ENCODE peak calls at places on chromosomes 12 and 14, in six cellular contexts. D is lower lobe of right lung, G is hepatocyte, E is bronchial epithelial cell, H is activated gamma-delta T cell, I is GM20000. V is an unnamed sample.
A peak's percentile ranks its signal among the peaks of the same experiment; 100 is the strongest.

GRCh38 chr12:102824218-102824835 is 92.7 kb downstream of the PAH start:
- DNase-seq in D (peak; percentile 47), I (peak; percentile 22), G (peak; percentile 83), H (no peak), E (peak; percentile 4), V (no peak)

GRCh38 chr12:123892180-123892559 is 80.5 kb downstream of the CCDC92 start:
- DNase-seq in I (no peak), E (no peak), G (no peak), D (no peak), H (no peak), V (no peak)

GRCh38 chr14:72792051-72792788 is 101.7 kb downstream of the DPF3 start:
- DNase-seq in E (no peak), D (no peak), H (no peak), G (no peak), I (no peak), V (no peak)

GRCh38 chr12:6977653-6978052 is 6.9 kb downstream of the EMG1 start:
- DNase-seq in H (no peak), E (no peak), D (no peak), I (no peak), G (no peak), V (no peak)

GRCh38 chr12:52608826-52609630 is 7.8 kb upstream of the KRT72 start:
- DNase-seq in I (no peak), H (no peak), E (no peak), G (no peak), D (no peak), V (no peak)

GRCh38 chr12:112796067-112796466 is 4.5 kb downstream of the RPH3A start:
- DNase-seq in I (no peak), D (no peak), H (no peak), G (no peak), E (peak; percentile 3), V (no peak)

GRCh38 chr12:124780336-124780735 is 83.3 kb downstream of the SCARB1 start:
- DNase-seq in D (no peak), G (no peak), H (no peak), I (no peak), E (no peak), V (no peak)

GRCh38 chr12:115871714-115872113 is 405.8 kb downstream of the MED13L start:
- DNase-seq in H (no peak), D (no peak), E (peak; percentile 7), I (peak; percentile 27), G (peak; percentile 49), V (no peak)

GRCh38 chr12:116372815-116373214 is 95.3 kb upstream of the MED13L start:
- DNase-seq in I (no peak), H (no peak), D (no peak), G (no peak), E (no peak), V (no peak)

GRCh38 chr14:72739446-72740405 is 154.2 kb downstream of the DPF3 start:
- DNase-seq in I (no peak), E (no peak), H (no peak), G (no peak), D (no peak), V (no peak)

GRCh38 chr12:79407671-79408622 is 282.8 kb downstream of the PAWR start:
- DNase-seq in G (peak; percentile 77), H (no peak), E (peak; percentile 79), I (peak; percentile 25), D (no peak), V (no peak)

GRCh38 chr14:88143817-88144216 is 138.9 kb downstream of the GPR65 start:
- DNase-seq in E (no peak), H (no peak), I (no peak), G (no peak), D (no peak), V (no peak)

GRCh38 chr12:78494911-78495310 is 369.7 kb upstream of the SYT1 start:
- DNase-seq in E (peak; percentile 49), G (no peak), H (no peak), D (no peak), I (no peak), V (no peak)

GRCh38 chr12:59149995-59150642 is 229.8 kb upstream of the LRIG3 start:
- DNase-seq in H (no peak), G (peak; percentile 89), D (no peak), E (peak; percentile 86), I (peak; percentile 49), V (peak; percentile 2)

GRCh38 chr14:73662439-73663056 is 17.8 kb downstream of the DNAL1 start:
- DNase-seq in I (no peak), D (no peak), E (peak; percentile 93), H (no peak), G (peak; percentile 68), V (no peak)

GRCh38 chr14:33184587-33184986 is 245.9 kb downstream of the NPAS3 start:
- DNase-seq in I (no peak), G (no peak), D (no peak), H (no peak), E (peak; percentile 4), V (no peak)

GRCh38 chr12:53380797-53381738 is 1.1 kb downstream of the SP1 start:
- DNase-seq in H (no peak), E (peak; percentile 79), G (no peak), I (no peak), D (peak; percentile 47), V (no peak)

GRCh38 chr12:132724506-132725220 is 14.0 kb downstream of the PGAM5 start:
- DNase-seq in D (no peak), G (no peak), I (no peak), E (no peak), H (no peak), V (no peak)

GRCh38 chr14:32809255-32809654 is 129.4 kb upstream of the NPAS3 start:
- DNase-seq in D (no peak), G (no peak), E (no peak), I (no peak), H (no peak), V (no peak)

GRCh38 chr12:25796523-25797000 is 161.9 kb upstream of the RASSF8 start:
- DNase-seq in H (no peak), E (peak; percentile 47), D (no peak), I (no peak), G (no peak), V (no peak)

GRCh38 chr14:68961781-68962584 is 17.1 kb downstream of the ACTN1 start:
- DNase-seq in H (no peak), E (peak; percentile 87), G (no peak), I (no peak), D (no peak), V (no peak)